ENCODE peak calls at places on chromosomes 4 and X, in nine cellular contexts. R is HL-60; A is COR-L47; Z is GM12892; Y is fibroblast of lung; T is type B pancreatic cell; L is stimulated activated CD4-positive, alpha-beta T cell treated with anti-CD3 and anti-CD28 coated beads, Interleukin-12 subunit alpha, Interleukin-12 subunit beta, amount 100 ng/mL, for 4 hours; W is activated gamma-delta T cell treated with anti-CD3 and anti-CD28 coated beads, Interleukin-2, amount 50 U/mL, for 16 hours; H is activated naive CD8-positive, alpha-beta T cell treated with anti-CD3 and anti-CD28 coated beads, Interleukin-2, amount 50 U/mL, for 24 hours. J is an unnamed sample.

GRCh38 chr4:101346312-101346561 is 1.1 kb downstream of the PPP3CA start:
- DNase-seq in R (peak; percentile 45), A (no peak), Z (no peak), Y (no peak), T (no peak), L (no peak), W (peak; percentile 11), H (peak; percentile 29), J (no peak)

GRCh38 chrX:152959626-152960025 is 34.3 kb downstream of the PNMA5 start:
- DNase-seq in R (no peak), A (no peak), Z (no peak), Y (no peak), T (no peak), L (no peak), W (no peak), H (no peak), J (no peak)

GRCh38 chr4:4477796-4478195 is 64.1 kb downstream of the STX18 start:
- DNase-seq in R (no peak), A (no peak), Z (no peak), Y (no peak), T (no peak), L (no peak), W (no peak), H (no peak), J (no peak)

GRCh38 chrX:55107911-55108310 is 19.1 kb downstream of the PAGE2 start:
- DNase-seq in R (no peak), A (no peak), Z (no peak), Y (no peak), T (no peak), L (no peak), W (no peak), H (no peak), J (no peak)

GRCh38 chrX:47227334-47227583 is 5.5 kb upstream of the USP11 start:
- DNase-seq in R (no peak), A (no peak), Z (no peak), Y (no peak), T (no peak), L (no peak), W (no peak), H (no peak), J (no peak)

GRCh38 chr4:16714191-16714590 is 184.3 kb downstream of the LDB2 start:
- DNase-seq in R (no peak), A (no peak), Z (no peak), Y (no peak), T (no peak), L (no peak), W (no peak), H (no peak), J (no peak)

GRCh38 chr4:147586637-147587036 is 30.6 kb upstream of the TMEM184C start:
- DNase-seq in R (no peak), A (no peak), Z (no peak), Y (no peak), T (no peak), L (no peak), W (no peak), H (no peak), J (no peak)

GRCh38 chr4:98170035-98170434 is 26.8 kb upstream of the STPG2 start:
- DNase-seq in R (no peak), A (no peak), Z (no peak), Y (peak; percentile 5), T (no peak), L (no peak), W (no peak), H (no peak), J (no peak)

GRCh38 chr4:4914059-4914820 is 54.8 kb downstream of the MSX1 start:
- DNase-seq in R (no peak), A (no peak), Z (no peak), Y (no peak), T (no peak), L (no peak), W (no peak), H (no peak), J (no peak)

GRCh38 chrX:10142041-10142589 is 14.7 kb upstream of the CLCN4 start:
- DNase-seq in R (no peak), A (no peak), Z (no peak), Y (no peak), T (no peak), L (no peak), W (no peak), H (no peak), J (no peak)